ENCODE peak calls at places on chromosome 16, in nine cellular contexts. S is transverse colon; N is dorsolateral prefrontal cortex; O is AG08396; G is HS-5; X is CD8-positive, alpha-beta T cell; W is stimulated activated CD4-positive, alpha-beta T cell treated with anti-CD3 and anti-CD28 coated beads, Interleukin-1b, Interleukin-23, amount 100 ng/mL, for 1 hour; R is midbrain; Y is substantia nigra. Z is an unnamed sample.

GRCh38 chr16:54538241-54538640 is 251.7 kb upstream of the IRX3 start:
- DNase-seq in Y (no peak), N (no peak), O (no peak), W (no peak), R (no peak), X (no peak), S (no peak), G (peak; percentile 5), Z (no peak)

GRCh38 chr16:31471875-31472558 is at the start of gene TGFB1I1:
- DNase-seq in N (no peak), Y (no peak), W (no peak), O (peak; percentile 92), S (peak; percentile 68), R (no peak), X (no peak), G (no peak), Z (peak; percentile 72)

GRCh38 chr16:23380501-23380951 is 72.5 kb downstream of the COG7 start:
- DNase-seq in O (no peak), X (no peak), N (no peak), W (no peak), G (no peak), R (no peak), Y (no peak), S (no peak), Z (no peak)

GRCh38 chr16:86180780-86181179 is 281.8 kb downstream of the IRF8 start:
- DNase-seq in G (no peak), Y (no peak), N (no peak), R (no peak), S (no peak), W (no peak), O (no peak), X (no peak), Z (no peak)

GRCh38 chr16:77584205-77584859 is 138.0 kb upstream of the NUDT7 start:
- DNase-seq in N (peak; percentile 50), X (peak; percentile 57), R (peak; percentile 67), W (peak; percentile 14), Y (no peak), S (peak; percentile 26), O (peak; percentile 56), G (no peak), Z (peak; percentile 57)

GRCh38 chr16:21157632-21158031 is 842 bp upstream of the LDAF1 start:
- DNase-seq in R (no peak), Y (no peak), O (no peak), X (no peak), S (no peak), N (no peak), G (no peak), W (no peak), Z (no peak)

GRCh38 chr16:19228575-19228974 is 57.0 kb upstream of the CLEC19A start:
- DNase-seq in N (no peak), R (no peak), O (no peak), X (no peak), Y (no peak), W (no peak), G (no peak), S (no peak), Z (no peak)

GRCh38 chr16:69411064-69411985 is 13.1 kb upstream of the CYB5B start:
- DNase-seq in X (no peak), G (no peak), W (no peak), O (no peak), Y (no peak), S (no peak), R (no peak), N (no peak), Z (no peak)

GRCh38 chr16:75550211-75550662 is 5.8 kb downstream of the TMEM231 start:
- DNase-seq in G (no peak), N (peak; percentile 40), W (no peak), R (peak; percentile 74), Y (no peak), X (no peak), S (peak; percentile 72), O (peak; percentile 49), Z (peak; percentile 57)

GRCh38 chr16:53135329-53135728 is 80.5 kb downstream of the CHD9 start:
- DNase-seq in W (no peak), N (no peak), O (no peak), G (no peak), R (no peak), S (no peak), Y (no peak), X (no peak), Z (no peak)

GRCh38 chr16:31365131-31365865 is 10.3 kb downstream of the ITGAX start:
- DNase-seq in X (no peak), O (no peak), N (no peak), W (no peak), Y (no peak), G (no peak), R (no peak), S (no peak), Z (no peak)

GRCh38 chr16:5604770-5605169 is 507.2 kb upstream of the EEF2KMT start:
- DNase-seq in R (no peak), S (no peak), N (peak; percentile 40), O (no peak), Y (no peak), W (no peak), X (no peak), G (no peak), Z (no peak)

GRCh38 chr16:88768041-88768876 is 16.8 kb downstream of the PIEZO1 start:
- DNase-seq in Y (no peak), R (peak; percentile 41), X (no peak), S (peak; percentile 60), N (no peak), G (no peak), W (no peak), O (peak; percentile 79), Z (no peak)

GRCh38 chr16:57360321-57360935 is 1.8 kb downstream of the CCL22 start:
- DNase-seq in G (no peak), X (no peak), R (no peak), O (no peak), Y (no peak), W (no peak), N (no peak), S (no peak), Z (no peak)

GRCh38 chr16:23324727-23325126 is 22.6 kb downstream of the SCNN1B start:
- DNase-seq in S (peak; percentile 94), G (no peak), Y (no peak), X (no peak), R (no peak), N (no peak), W (no peak), O (no peak), Z (no peak)

GRCh38 chr16:48318630-48319029 is 66.6 kb downstream of the SIAH1 start:
- DNase-seq in O (no peak), X (peak; percentile 68), N (peak; percentile 47), Y (peak; percentile 3), S (peak; percentile 10), R (peak; percentile 42), G (no peak), W (no peak), Z (no peak)

GRCh38 chr16:81635336-81635947 is 143.6 kb upstream of the PLCG2 start:
- DNase-seq in S (no peak), N (no peak), O (no peak), X (no peak), W (no peak), Y (no peak), R (no peak), G (no peak), Z (no peak)